ENCODE peak calls at places on chromosome 3, in four cellular contexts. M, E, D and V are unnamed samples.

GRCh38 chr3:157913052-157913451 is 193.2 kb downstream of the SHOX2 start:
- DNase-seq in M (peak), D (no peak), E (no peak), V (peak)

GRCh38 chr3:189947948-189948723 is 172.6 kb downstream of the P3H2 start:
- DNase-seq in D (no peak), E (peak), M (peak), V (peak)

GRCh38 chr3:194093822-194094221 is 42.1 kb upstream of the HES1 start:
- DNase-seq in D (no peak), M (no peak), E (no peak), V (no peak)

GRCh38 chr3:128492353-128493220 is at the start of gene GATA2:
- DNase-seq in M (no peak), E (no peak), D (no peak), V (no peak)

GRCh38 chr3:185152433-185153169 is at the start of gene C3orf70:
- DNase-seq in E (no peak), M (peak), D (peak), V (peak)

GRCh38 chr3:172218350-172219323 is 179.3 kb downstream of the FNDC3B start:
- DNase-seq in M (peak), E (no peak), D (no peak), V (no peak)

GRCh38 chr3:170502297-170502696 is 83.6 kb downstream of the SLC7A14 start:
- DNase-seq in E (no peak), M (no peak), D (no peak), V (peak)

GRCh38 chr3:122247825-122248185 is 64.3 kb downstream of the CASR start:
- DNase-seq in E (no peak), M (no peak), D (no peak), V (peak)

GRCh38 chr3:38374221-38374620 is 27.6 kb downstream of the XYLB start:
- DNase-seq in M (no peak), E (no peak), D (no peak), V (no peak)

GRCh38 chr3:18751514-18751913 is 326.4 kb upstream of the SATB1 start:
- DNase-seq in D (no peak), E (no peak), M (no peak), V (no peak)

GRCh38 chr3:124034016-124034808 is 42.3 kb upstream of the ROPN1 start:
- DNase-seq in D (peak), M (no peak), E (no peak), V (peak)

GRCh38 chr3:134364061-134364935 is 9.9 kb downstream of the AMOTL2 start:
- DNase-seq in D (peak), M (peak), E (peak), V (peak)

GRCh38 chr3:12300137-12300536 is 11.3 kb downstream of the PPARG start:
- DNase-seq in D (no peak), M (no peak), E (peak), V (peak)

GRCh38 chr3:188583476-188584161 is 429.7 kb downstream of the LPP start:
- DNase-seq in D (no peak), E (no peak), M (peak), V (peak)

GRCh38 chr3:111072016-111072891 is 638 bp downstream of the NECTIN3 start:
- DNase-seq in M (peak), D (peak), E (no peak), V (peak)

GRCh38 chr3:148229107-148229506 is 468.6 kb upstream of the AGTR1 start:
- DNase-seq in D (no peak), M (no peak), E (no peak), V (no peak)

GRCh38 chr3:178345944-178346343 is 190.3 kb upstream of the KCNMB2 start:
- DNase-seq in M (no peak), E (no peak), D (no peak), V (no peak)

GRCh38 chr3:32495609-32496008 is 7.0 kb downstream of the CMTM6 start:
- DNase-seq in M (no peak), E (no peak), D (no peak), V (no peak)

GRCh38 chr3:39291903-39292329 is 12.1 kb upstream of the CX3CR1 start:
- DNase-seq in E (peak), M (peak), D (peak), V (peak)

GRCh38 chr3:188214442-188214841 is 60.5 kb downstream of the LPP start:
- DNase-seq in D (no peak), E (no peak), M (peak), V (no peak)

GRCh38 chr3:193729088-193729465 is 136.1 kb downstream of the OPA1 start:
- DNase-seq in M (no peak), D (no peak), E (no peak), V (no peak)

GRCh38 chr3:111739241-111739952 is 119.7 kb upstream of the PHLDB2 start:
- DNase-seq in M (peak), D (peak), E (peak), V (peak)

GRCh38 chr3:65402597-65402996 is 636.1 kb downstream of the MAGI1 start:
- DNase-seq in E (peak), D (peak), M (peak), V (peak)

GRCh38 chr3:164418426-164418825 is 659.9 kb downstream of the SI start:
- DNase-seq in M (peak), D (no peak), E (no peak), V (no peak)

GRCh38 chr3:24538891-24539290 is 44.2 kb upstream of the THRB start:
- DNase-seq in D (peak), M (no peak), E (no peak), V (no peak)

GRCh38 chr3:16300282-16300681 is 35.3 kb downstream of the OXNAD1 start:
- DNase-seq in D (no peak), M (no peak), E (peak), V (no peak)

GRCh38 chr3:150871192-150871591 is 34.0 kb downstream of the MINDY4B start:
- DNase-seq in M (peak), D (no peak), E (no peak), V (peak)

GRCh38 chr3:50627407-50628051 is 10.6 kb downstream of the MAPKAPK3 start:
- DNase-seq in E (peak), D (peak), M (peak), V (peak)

GRCh38 chr3:47310391-47310790 is 27.6 kb downstream of the KLHL18 start:
- DNase-seq in M (no peak), D (no peak), E (no peak), V (no peak)

GRCh38 chr3:133531981-133532380 is 41.5 kb upstream of the CDV3 start:
- DNase-seq in M (peak), E (no peak), D (no peak), V (peak)

GRCh38 chr3:151003024-151003771 is 30.7 kb upstream of the CLRN1 start:
- DNase-seq in D (no peak), E (peak), M (peak), V (peak)

GRCh38 chr3:53193466-53194217 is 32.6 kb downstream of the PRKCD start:
- DNase-seq in D (peak), M (peak), E (no peak), V (no peak)

GRCh38 chr3:180138871-180139270 is 102.1 kb upstream of the PEX5L start:
- DNase-seq in D (no peak), E (no peak), M (no peak), V (no peak)

GRCh38 chr3:99789322-99789721 is 28.3 kb upstream of the CMSS1 start:
- DNase-seq in E (peak), D (peak), M (peak), V (peak)

GRCh38 chr3:44554626-44555592 is at the start of gene ZKSCAN7:
- DNase-seq in M (peak), D (peak), E (no peak), V (peak)

GRCh38 chr3:45547764-45548683 is 46.5 kb upstream of the LIMD1 start:
- DNase-seq in D (peak), E (peak), M (no peak), V (peak)

GRCh38 chr3:132008841-132009638 is 25.8 kb downstream of the CPNE4 start:
- DNase-seq in M (no peak), E (peak), D (no peak), V (no peak)

GRCh38 chr3:140995881-140996280 is 54.2 kb downstream of the SLC25A36 start:
- DNase-seq in D (no peak), E (no peak), M (no peak), V (peak)